ENCODE peak calls at places on chromosomes 12 and 14, in eight cellular contexts. One of them, this sample, is unnamed.

GRCh38 chr12:52026267-52026666 is 19.5 kb downstream of the TAMALIN start:
- DNase-seq in GM20000: no peak
- DNase-seq in anterior cingulate cortex: no peak
- DNase-seq in cardiac fibroblast: no peak
- DNase-seq in ovary: no peak
- DNase-seq in NCI-H2081: peak; percentile 12
- DNase-seq in hypothalamus: no peak
- DNase-seq in NCI-H526: no peak
- DNase-seq in this sample: no peak

GRCh38 chr12:3489057-3489456 is 1.9 kb upstream of the PRMT8 start:
- DNase-seq in GM20000: no peak
- DNase-seq in anterior cingulate cortex: peak; percentile 40
- DNase-seq in cardiac fibroblast: peak; percentile 75
- DNase-seq in ovary: no peak
- DNase-seq in NCI-H2081: no peak
- DNase-seq in hypothalamus: no peak
- DNase-seq in NCI-H526: no peak
- DNase-seq in this sample: no peak

GRCh38 chr14:102888748-102889147 is 33.7 kb upstream of the AMN start:
- DNase-seq in GM20000: no peak
- DNase-seq in anterior cingulate cortex: no peak
- DNase-seq in cardiac fibroblast: no peak
- DNase-seq in ovary: no peak
- DNase-seq in NCI-H2081: no peak
- DNase-seq in hypothalamus: no peak
- DNase-seq in NCI-H526: no peak
- DNase-seq in this sample: no peak

GRCh38 chr12:15276088-15276698 is 46.1 kb upstream of the PTPRO start:
- DNase-seq in GM20000: no peak
- DNase-seq in anterior cingulate cortex: no peak
- DNase-seq in cardiac fibroblast: peak; percentile 75
- DNase-seq in ovary: no peak
- DNase-seq in NCI-H2081: peak; percentile 49
- DNase-seq in hypothalamus: no peak
- DNase-seq in NCI-H526: peak; percentile 53
- DNase-seq in this sample: peak; percentile 68

GRCh38 chr14:71289536-71289935 is 382.3 kb downstream of the PCNX1 start:
- DNase-seq in GM20000: peak; percentile 32
- DNase-seq in anterior cingulate cortex: no peak
- DNase-seq in cardiac fibroblast: no peak
- DNase-seq in ovary: no peak
- DNase-seq in NCI-H2081: no peak
- DNase-seq in hypothalamus: no peak
- DNase-seq in NCI-H526: no peak
- DNase-seq in this sample: no peak

GRCh38 chr12:55659486-55660385 is 23.0 kb downstream of the OR10P1 start:
- DNase-seq in GM20000: no peak
- DNase-seq in anterior cingulate cortex: no peak
- DNase-seq in cardiac fibroblast: peak; percentile 85
- DNase-seq in ovary: peak; percentile 64
- DNase-seq in NCI-H2081: peak; percentile 7
- DNase-seq in hypothalamus: no peak
- DNase-seq in NCI-H526: peak; percentile 44
- DNase-seq in this sample: no peak

GRCh38 chr12:92745874-92746553 is 43.2 kb downstream of the PLEKHG7 start:
- DNase-seq in GM20000: no peak
- DNase-seq in anterior cingulate cortex: peak; percentile 39
- DNase-seq in cardiac fibroblast: peak; percentile 95
- DNase-seq in ovary: peak; percentile 41
- DNase-seq in NCI-H2081: peak; percentile 10
- DNase-seq in hypothalamus: no peak
- DNase-seq in NCI-H526: no peak
- DNase-seq in this sample: peak; percentile 66

GRCh38 chr14:50045039-50045711 is 71.2 kb downstream of the VCPKMT start:
- DNase-seq in GM20000: peak; percentile 69
- DNase-seq in anterior cingulate cortex: no peak
- DNase-seq in cardiac fibroblast: peak; percentile 77
- DNase-seq in ovary: peak; percentile 24
- DNase-seq in NCI-H2081: no peak
- DNase-seq in hypothalamus: no peak
- DNase-seq in NCI-H526: no peak
- DNase-seq in this sample: no peak

GRCh38 chr12:27531916-27532315 is 7.9 kb downstream of the PPFIBP1 start:
- DNase-seq in GM20000: no peak
- DNase-seq in anterior cingulate cortex: no peak
- DNase-seq in cardiac fibroblast: peak; percentile 51
- DNase-seq in ovary: no peak
- DNase-seq in NCI-H2081: no peak
- DNase-seq in hypothalamus: no peak
- DNase-seq in NCI-H526: no peak
- DNase-seq in this sample: no peak

GRCh38 chr14:68573126-68573525 is 219.7 kb downstream of the ZFP36L1 start:
- DNase-seq in GM20000: no peak
- DNase-seq in anterior cingulate cortex: no peak
- DNase-seq in cardiac fibroblast: no peak
- DNase-seq in ovary: no peak
- DNase-seq in NCI-H2081: no peak
- DNase-seq in hypothalamus: no peak
- DNase-seq in NCI-H526: no peak
- DNase-seq in this sample: no peak

GRCh38 chr14:21025374-21026151 is 702 bp upstream of the NDRG2 start:
- DNase-seq in GM20000: no peak
- DNase-seq in anterior cingulate cortex: peak; percentile 85
- DNase-seq in cardiac fibroblast: no peak
- DNase-seq in ovary: peak; percentile 95
- DNase-seq in NCI-H2081: no peak
- DNase-seq in hypothalamus: peak; percentile 45
- DNase-seq in NCI-H526: peak; percentile 30
- DNase-seq in this sample: peak; percentile 87

GRCh38 chr12:8065991-8066594 is at the start of gene C3AR1:
- DNase-seq in GM20000: peak; percentile 37
- DNase-seq in anterior cingulate cortex: no peak
- DNase-seq in cardiac fibroblast: peak; percentile 78
- DNase-seq in ovary: no peak
- DNase-seq in NCI-H2081: no peak
- DNase-seq in hypothalamus: no peak
- DNase-seq in NCI-H526: no peak
- DNase-seq in this sample: peak; percentile 41

GRCh38 chr12:109752117-109753053 is 38.8 kb downstream of the FAM222A start:
- DNase-seq in GM20000: no peak
- DNase-seq in anterior cingulate cortex: no peak
- DNase-seq in cardiac fibroblast: no peak
- DNase-seq in ovary: no peak
- DNase-seq in NCI-H2081: no peak
- DNase-seq in hypothalamus: no peak
- DNase-seq in NCI-H526: no peak
- DNase-seq in this sample: no peak

GRCh38 chr12:11651785-11652184 is 2.3 kb downstream of the ETV6 start:
- DNase-seq in GM20000: no peak
- DNase-seq in anterior cingulate cortex: no peak
- DNase-seq in cardiac fibroblast: peak; percentile 38
- DNase-seq in ovary: no peak
- DNase-seq in NCI-H2081: peak; percentile 8
- DNase-seq in hypothalamus: no peak
- DNase-seq in NCI-H526: peak; percentile 79
- DNase-seq in this sample: peak; percentile 25

GRCh38 chr12:19645823-19646222 is 206.5 kb downstream of the AEBP2 start:
- DNase-seq in GM20000: no peak
- DNase-seq in anterior cingulate cortex: no peak
- DNase-seq in cardiac fibroblast: no peak
- DNase-seq in ovary: no peak
- DNase-seq in NCI-H2081: no peak
- DNase-seq in hypothalamus: no peak
- DNase-seq in NCI-H526: no peak
- DNase-seq in this sample: no peak

GRCh38 chr12:115810166-115810565 is 467.3 kb downstream of the MED13L start:
- DNase-seq in GM20000: no peak
- DNase-seq in anterior cingulate cortex: no peak
- DNase-seq in cardiac fibroblast: no peak
- DNase-seq in ovary: no peak
- DNase-seq in NCI-H2081: no peak
- DNase-seq in hypothalamus: no peak
- DNase-seq in NCI-H526: no peak
- DNase-seq in this sample: no peak

GRCh38 chr14:50768693-50769092 is 62.3 kb downstream of the NIN start:
- DNase-seq in GM20000: no peak
- DNase-seq in anterior cingulate cortex: no peak
- DNase-seq in cardiac fibroblast: peak; percentile 33
- DNase-seq in ovary: no peak
- DNase-seq in NCI-H2081: no peak
- DNase-seq in hypothalamus: no peak
- DNase-seq in NCI-H526: no peak
- DNase-seq in this sample: no peak

GRCh38 chr12:11433664-11434063 is 38.3 kb upstream of the PRB2 start:
- DNase-seq in GM20000: no peak
- DNase-seq in anterior cingulate cortex: no peak
- DNase-seq in cardiac fibroblast: no peak
- DNase-seq in ovary: no peak
- DNase-seq in NCI-H2081: no peak
- DNase-seq in hypothalamus: no peak
- DNase-seq in NCI-H526: no peak
- DNase-seq in this sample: no peak

GRCh38 chr12:115216300-115216699 is 532.3 kb upstream of the TBX3 start:
- DNase-seq in GM20000: no peak
- DNase-seq in anterior cingulate cortex: no peak
- DNase-seq in cardiac fibroblast: no peak
- DNase-seq in ovary: no peak
- DNase-seq in NCI-H2081: no peak
- DNase-seq in hypothalamus: no peak
- DNase-seq in NCI-H526: no peak
- DNase-seq in this sample: no peak

GRCh38 chr14:43687866-43688265 is 819.2 kb downstream of the FSCB start:
- DNase-seq in GM20000: no peak
- DNase-seq in anterior cingulate cortex: no peak
- DNase-seq in cardiac fibroblast: peak; percentile 31
- DNase-seq in ovary: no peak
- DNase-seq in NCI-H2081: no peak
- DNase-seq in hypothalamus: no peak
- DNase-seq in NCI-H526: no peak
- DNase-seq in this sample: no peak

GRCh38 chr12:131828671-131829350 is 618 bp downstream of the MMP17 start:
- DNase-seq in GM20000: peak; percentile 58
- DNase-seq in anterior cingulate cortex: no peak
- DNase-seq in cardiac fibroblast: peak; percentile 21
- DNase-seq in ovary: peak; percentile 67
- DNase-seq in NCI-H2081: no peak
- DNase-seq in hypothalamus: no peak
- DNase-seq in NCI-H526: peak; percentile 77
- DNase-seq in this sample: no peak

This sample was measured in midbrain.